ENCODE peak calls at places on chromosomes 7 and 10, in six cellular contexts. V is mammary epithelial cell; S is CD4-positive, alpha-beta T cell; L is renal cortical epithelial cell; N is Kasumi-1; C is HS-5. F is an unnamed sample.

GRCh38 chr7:123594813-123595241 is 6.8 kb upstream of the ASB15 start:
- DNase-seq in V (no peak), S (no peak), L (no peak), N (no peak), C (no peak), F (no peak)

GRCh38 chr7:45901566-45901965 is 13.3 kb downstream of the IGFBP1 start:
- DNase-seq in V (no peak), S (no peak), L (no peak), N (no peak), C (no peak), F (no peak)

GRCh38 chr10:48957361-48957760 is 17.7 kb upstream of the LRRC18 start:
- DNase-seq in V (no peak), S (no peak), L (no peak), N (no peak), C (no peak), F (no peak)

GRCh38 chr7:36037121-36037662 is 115.9 kb upstream of the EEPD1 start:
- DNase-seq in V (peak), S (no peak), L (peak), N (no peak), C (no peak), F (no peak)

GRCh38 chr7:68107968-68108367 is 1111.3 kb downstream of the TYW1 start:
- DNase-seq in V (no peak), S (no peak), L (no peak), N (no peak), C (no peak), F (peak)

GRCh38 chr10:71496927-71497801 is 100.4 kb downstream of the CDH23 start:
- DNase-seq in V (no peak), S (no peak), L (no peak), N (no peak), C (no peak), F (no peak)

GRCh38 chr7:20834656-20835055 is 48.0 kb upstream of the SP8 start:
- DNase-seq in V (no peak), S (no peak), L (no peak), N (no peak), C (no peak), F (no peak)

GRCh38 chr7:107687656-107688055 is 27.0 kb downstream of the SLC26A4 start:
- DNase-seq in V (peak), S (no peak), L (peak), N (no peak), C (no peak), F (no peak)

GRCh38 chr7:131778601-131779000 is 222.2 kb upstream of the PODXL start:
- DNase-seq in V (no peak), S (no peak), L (no peak), N (no peak), C (no peak), F (no peak)

GRCh38 chr10:126518186-126519080 is 130.2 kb upstream of the ADAM12 start:
- DNase-seq in V (no peak), S (no peak), L (no peak), N (no peak), C (no peak), F (no peak)

GRCh38 chr7:41699532-41699931 is 3.4 kb downstream of the INHBA start:
- DNase-seq in V (no peak), S (no peak), L (no peak), N (no peak), C (no peak), F (no peak)

GRCh38 chr7:79459381-79459780 is 5.9 kb upstream of the MAGI2 start:
- DNase-seq in V (no peak), S (no peak), L (no peak), N (no peak), C (no peak), F (no peak)

GRCh38 chr10:132385721-132386418 is 11.1 kb upstream of the PWWP2B start:
- DNase-seq in V (no peak), S (no peak), L (no peak), N (no peak), C (no peak), F (no peak)

GRCh38 chr10:12628964-12629766 is 279.8 kb downstream of the CAMK1D start:
- DNase-seq in V (no peak), S (no peak), L (peak), N (no peak), C (no peak), F (no peak)

GRCh38 chr7:49775065-49775948 is 1.9 kb downstream of the VWC2 start:
- DNase-seq in V (no peak), S (no peak), L (no peak), N (no peak), C (no peak), F (no peak)

GRCh38 chr10:124291009-124291671 is 127.6 kb downstream of the OAT start:
- DNase-seq in V (no peak), S (no peak), L (peak), N (no peak), C (no peak), F (no peak)

GRCh38 chr7:39686261-39686924 is 63.0 kb downstream of the RALA start:
- DNase-seq in V (peak), S (no peak), L (peak), N (no peak), C (no peak), F (peak)

GRCh38 chr7:100400656-100401055 is 27.4 kb downstream of the PILRA start:
- DNase-seq in V (no peak), S (no peak), L (no peak), N (peak), C (no peak), F (no peak)

GRCh38 chr7:98191668-98192431 is 19.4 kb upstream of the BHLHA15 start:
- DNase-seq in V (no peak), S (no peak), L (no peak), N (no peak), C (no peak), F (no peak)

GRCh38 chr7:64494912-64495461 is 67.9 kb downstream of the ZNF680 start:
- DNase-seq in V (no peak), S (no peak), L (no peak), N (no peak), C (no peak), F (no peak)

GRCh38 chr7:55164527-55164926 is 145.7 kb downstream of the EGFR start:
- DNase-seq in V (no peak), S (no peak), L (no peak), N (no peak), C (no peak), F (no peak)

GRCh38 chr10:115861864-115862263 is 411.1 kb downstream of the GFRA1 start:
- DNase-seq in V (peak), S (no peak), L (peak), N (no peak), C (peak), F (no peak)

GRCh38 chr7:125122225-125122624 is 192.6 kb upstream of the POT1 start:
- DNase-seq in V (no peak), S (no peak), L (no peak), N (no peak), C (no peak), F (no peak)

GRCh38 chr7:106281919-106282318 is 2.9 kb downstream of the NAMPT start:
- DNase-seq in V (no peak), S (no peak), L (no peak), N (no peak), C (no peak), F (no peak)

GRCh38 chr10:98636921-98637329 is 190.2 kb upstream of the HPS1 start:
- DNase-seq in V (peak), S (no peak), L (no peak), N (no peak), C (peak), F (peak)

GRCh38 chr10:86349940-86350630 is 16.5 kb downstream of the GRID1 start:
- DNase-seq in V (no peak), S (no peak), L (no peak), N (no peak), C (no peak), F (no peak)

GRCh38 chr7:80783688-80784327 is 135.0 kb downstream of the SEMA3C start:
- DNase-seq in V (no peak), S (no peak), L (no peak), N (no peak), C (peak), F (no peak)

GRCh38 chr10:4656576-4657194 is 169.3 kb upstream of the AKR1E2 start:
- DNase-seq in V (peak), S (peak), L (peak), N (peak), C (no peak), F (peak)

GRCh38 chr10:69567920-69568319 is 5.3 kb downstream of the NEUROG3 start:
- DNase-seq in V (peak), S (peak), L (peak), N (no peak), C (no peak), F (peak)

GRCh38 chr10:62098278-62099121 is 170.1 kb downstream of the RTKN2 start:
- DNase-seq in V (no peak), S (no peak), L (peak), N (no peak), C (no peak), F (no peak)

GRCh38 chr7:127337581-127337980 is 54.9 kb downstream of the ZNF800 start:
- DNase-seq in V (no peak), S (no peak), L (no peak), N (no peak), C (no peak), F (no peak)

GRCh38 chr10:52541082-52541481 is 227.0 kb downstream of the DKK1 start:
- DNase-seq in V (no peak), S (no peak), L (no peak), N (no peak), C (no peak), F (no peak)